ENCODE peak calls at places on chromosome 16, in five cellular contexts. P is stimulated activated naive CD4-positive, alpha-beta T cell; E is progenitor cell of endocrine pancreas; Y is stimulated activated CD4-positive, alpha-beta T cell treated with anti-CD3 and anti-CD28 coated beads, Interleukin-15, amount 100 ng/mL, for 24 hours; A is GM19239. X is an unnamed sample.

GRCh38 chr16:55728797-55729196 is 73.0 kb downstream of the SLC6A2 start:
- DNase-seq in Y (no peak), A (no peak), E (no peak), P (no peak), X (no peak)

GRCh38 chr16:79082955-79083354 is 517.6 kb downstream of the MAF start:
- DNase-seq in Y (peak; percentile 36), A (no peak), E (no peak), P (no peak), X (no peak)

GRCh38 chr16:25194285-25194878 is 22.4 kb upstream of the AQP8 start:
- DNase-seq in E (no peak), Y (no peak), A (no peak), P (no peak), X (no peak)

GRCh38 chr16:16992986-16993783 is 477.6 kb downstream of the XYLT1 start:
- DNase-seq in P (no peak), Y (peak; percentile 14), A (no peak), E (no peak), X (no peak)

GRCh38 chr16:72939247-72939646 is 108.7 kb downstream of the ZFHX3 start:
- DNase-seq in P (no peak), A (no peak), Y (no peak), E (no peak), X (no peak)

GRCh38 chr16:23521965-23522364 is 11.7 kb upstream of the GGA2 start:
- DNase-seq in Y (no peak), E (no peak), P (no peak), A (no peak), X (no peak)

GRCh38 chr16:54366005-54366634 is 79.5 kb upstream of the IRX3 start:
- DNase-seq in E (no peak), A (no peak), P (no peak), Y (no peak), X (no peak)

GRCh38 chr16:85917959-85918358 is 19.0 kb downstream of the IRF8 start:
- DNase-seq in Y (no peak), A (no peak), E (no peak), P (no peak), X (no peak)

GRCh38 chr16:68732741-68733399 is 4.2 kb upstream of the CDH1 start:
- DNase-seq in Y (no peak), E (no peak), P (no peak), A (no peak), X (no peak)

GRCh38 chr16:84795338-84796053 is 24.3 kb upstream of the CRISPLD2 start:
- DNase-seq in E (no peak), A (no peak), P (no peak), Y (no peak), X (no peak)

GRCh38 chr16:86697715-86698114 is 119.4 kb downstream of the FOXL1 start:
- DNase-seq in P (no peak), A (no peak), Y (no peak), E (no peak), X (no peak)

GRCh38 chr16:51994597-51994996 is 552.3 kb downstream of the TOX3 start:
- DNase-seq in Y (no peak), A (no peak), E (no peak), P (no peak), X (no peak)

GRCh38 chr16:48496571-48497095 is 111.4 kb upstream of the SIAH1 start:
- DNase-seq in Y (no peak), E (no peak), P (no peak), A (no peak), X (no peak)

GRCh38 chr16:29816694-29817441 is 916 bp downstream of the PAGR1 start:
- DNase-seq in Y (peak; percentile 86), A (no peak), E (no peak), P (peak; percentile 45), X (no peak)

GRCh38 chr16:76913046-76913445 is 277.9 kb upstream of the MON1B start:
- DNase-seq in P (no peak), Y (no peak), E (no peak), A (no peak), X (no peak)